ENCODE peak calls at places on chromosomes 13 and 19, in four cellular contexts. G, Q, F and B are unnamed samples.

GRCh38 chr13:113371061-113371460 is 7.1 kb upstream of the GRTP1 start:
- DNase-seq in G (no peak), Q (no peak), F (no peak), B (no peak)

GRCh38 chr13:58712191-58712590 is 1080.6 kb downstream of the PCDH17 start:
- DNase-seq in G (no peak), Q (no peak), F (no peak), B (no peak)

GRCh38 chr13:93861818-93862217 is 617.7 kb downstream of the DCT start:
- DNase-seq in G (peak; percentile 8), Q (no peak), F (no peak), B (no peak)

GRCh38 chr13:24923305-24923640 is 159.3 kb downstream of the RNF17 start:
- DNase-seq in G (no peak), Q (no peak), F (no peak), B (peak; percentile 73)

GRCh38 chr13:79457948-79458347 is 23.0 kb upstream of the NDFIP2 start:
- DNase-seq in G (no peak), Q (no peak), F (no peak), B (no peak)

GRCh38 chr13:44331912-44332840 is 41.4 kb upstream of the SERP2 start:
- DNase-seq in G (peak; percentile 81), Q (no peak), F (no peak), B (no peak)

GRCh38 chr13:91357613-91358383 is 10.3 kb downstream of the MIR17HG start:
- DNase-seq in G (no peak), Q (no peak), F (no peak), B (no peak)

GRCh38 chr13:113654591-113655357 is 3.2 kb downstream of the ATP4B start:
- DNase-seq in G (no peak), Q (no peak), F (no peak), B (no peak)

GRCh38 chr13:111472559-111473460 is 152.4 kb downstream of the TEX29 start:
- DNase-seq in G (no peak), Q (no peak), F (peak; percentile 77), B (no peak)

GRCh38 chr19:51396175-51396574 is 5.8 kb upstream of the C19orf84 start:
- DNase-seq in G (no peak), Q (no peak), F (no peak), B (no peak)

GRCh38 chr19:47230122-47230920 is 678 bp downstream of the BBC3 start:
- DNase-seq in G (peak; percentile 49), Q (peak; percentile 71), F (peak; percentile 28), B (peak; percentile 73)

GRCh38 chr19:16860118-16860517 is 28.7 kb upstream of the F2RL3 start:
- DNase-seq in G (no peak), Q (no peak), F (no peak), B (no peak)

GRCh38 chr19:34430738-34431625 is 2.8 kb downstream of the UBA2 start:
- DNase-seq in G (peak; percentile 52), Q (no peak), F (no peak), B (peak; percentile 78)

GRCh38 chr13:99495478-99496321 is 5.6 kb upstream of the TM9SF2 start:
- DNase-seq in G (no peak), Q (no peak), F (no peak), B (no peak)

GRCh38 chr13:59408738-59409137 is 755.0 kb downstream of the DIAPH3 start:
- DNase-seq in G (no peak), Q (no peak), F (no peak), B (no peak)

GRCh38 chr19:5703819-5704818 is 14.0 kb downstream of the RPL36 start:
- DNase-seq in G (no peak), Q (no peak), F (no peak), B (no peak)

GRCh38 chr13:95391785-95392184 is 90.5 kb upstream of the ABCC4 start:
- DNase-seq in G (no peak), Q (no peak), F (no peak), B (no peak)

GRCh38 chr19:50820086-50820485 is 3.5 kb downstream of the KLK1 start:
- DNase-seq in G (no peak), Q (no peak), F (no peak), B (no peak)

GRCh38 chr13:44854264-44855060 is 134.8 kb downstream of the NUFIP1 start:
- DNase-seq in G (peak; percentile 15), Q (no peak), F (peak; percentile 71), B (no peak)

GRCh38 chr13:97259787-97260641 is 37.9 kb downstream of the MBNL2 start:
- DNase-seq in G (no peak), Q (no peak), F (no peak), B (no peak)

GRCh38 chr13:53048880-53049279 is 20.3 kb downstream of the OLFM4 start:
- DNase-seq in G (no peak), Q (no peak), F (no peak), B (no peak)